ENCODE peak calls at places on chromosomes 3 and 15, in five cellular contexts. P is uterus; B is omental fat pad; I is CD4-positive, alpha-beta T cell; L is GM23338. V is an unnamed sample.

GRCh38 chr15:39720721-39721611 is 61.7 kb downstream of the FSIP1 start:
- DNase-seq in P (no peak), B (no peak), I (no peak), L (no peak), V (no peak)

GRCh38 chr15:25763206-25763880 is 99.8 kb downstream of the ATP10A start:
- DNase-seq in P (no peak), B (no peak), I (no peak), L (no peak), V (no peak)

GRCh38 chr3:89098173-89098572 is 9.2 kb upstream of the EPHA3 start:
- DNase-seq in P (no peak), B (no peak), I (no peak), L (no peak), V (no peak)

GRCh38 chr3:9422712-9423424 is 25.5 kb downstream of the SETD5 start:
- DNase-seq in P (peak), B (peak), I (no peak), L (peak), V (peak)

GRCh38 chr3:13821156-13821555 is 58.7 kb downstream of the WNT7A start:
- DNase-seq in P (no peak), B (no peak), I (no peak), L (no peak), V (no peak)

GRCh38 chr3:127013196-127013595 is 30.3 kb downstream of the PLXNA1 start:
- DNase-seq in P (no peak), B (no peak), I (no peak), L (no peak), V (no peak)

GRCh38 chr3:56781762-56782161 is 20.0 kb downstream of the ARHGEF3 start:
- DNase-seq in P (no peak), B (no peak), I (no peak), L (no peak), V (no peak)

GRCh38 chr15:64452988-64453688 is 7.2 kb upstream of the ZNF609 start:
- DNase-seq in P (peak), B (no peak), I (no peak), L (no peak), V (no peak)

GRCh38 chr3:149390316-149390715 is 12.9 kb upstream of the TM4SF1 start:
- DNase-seq in P (no peak), B (no peak), I (no peak), L (no peak), V (no peak)

GRCh38 chr3:132268956-132269355 is 48.3 kb upstream of the ACP3 start:
- DNase-seq in P (no peak), B (no peak), I (no peak), L (peak), V (no peak)

GRCh38 chr3:38558864-38559263 is 62.7 kb downstream of the EXOG start:
- DNase-seq in P (no peak), B (no peak), I (no peak), L (no peak), V (peak)
- TF ChIP-seq CTCF in P (no peak), B (no peak), I (no peak), L (no peak), V (no peak)

DNA sequence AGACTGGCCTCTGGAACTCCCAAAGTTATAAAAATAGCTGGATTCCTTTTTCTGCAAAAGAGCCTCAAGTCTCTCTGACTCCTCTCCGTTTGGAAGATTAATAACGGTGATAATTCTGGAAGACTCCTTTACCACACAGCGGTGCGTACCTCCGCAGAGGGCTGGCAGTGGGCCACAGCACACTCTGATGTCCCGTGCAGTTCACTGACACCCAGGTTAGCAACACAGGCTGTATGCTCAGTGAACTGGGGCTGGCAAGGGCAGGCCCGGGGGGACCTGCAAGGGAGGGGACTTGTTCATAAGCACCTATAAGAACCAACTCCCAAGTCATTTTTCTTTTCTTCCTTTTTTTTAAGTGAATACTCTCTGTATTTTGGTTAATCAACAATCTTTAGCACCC is 120.3 kb upstream of the TJP1 start:
- DNase-seq in P (no peak), B (no peak), I (no peak), L (no peak), V (no peak)
- TF ChIP-seq CTCF in P (no peak), B (no peak), I (no peak), L (no peak), V (no peak)

DNA sequence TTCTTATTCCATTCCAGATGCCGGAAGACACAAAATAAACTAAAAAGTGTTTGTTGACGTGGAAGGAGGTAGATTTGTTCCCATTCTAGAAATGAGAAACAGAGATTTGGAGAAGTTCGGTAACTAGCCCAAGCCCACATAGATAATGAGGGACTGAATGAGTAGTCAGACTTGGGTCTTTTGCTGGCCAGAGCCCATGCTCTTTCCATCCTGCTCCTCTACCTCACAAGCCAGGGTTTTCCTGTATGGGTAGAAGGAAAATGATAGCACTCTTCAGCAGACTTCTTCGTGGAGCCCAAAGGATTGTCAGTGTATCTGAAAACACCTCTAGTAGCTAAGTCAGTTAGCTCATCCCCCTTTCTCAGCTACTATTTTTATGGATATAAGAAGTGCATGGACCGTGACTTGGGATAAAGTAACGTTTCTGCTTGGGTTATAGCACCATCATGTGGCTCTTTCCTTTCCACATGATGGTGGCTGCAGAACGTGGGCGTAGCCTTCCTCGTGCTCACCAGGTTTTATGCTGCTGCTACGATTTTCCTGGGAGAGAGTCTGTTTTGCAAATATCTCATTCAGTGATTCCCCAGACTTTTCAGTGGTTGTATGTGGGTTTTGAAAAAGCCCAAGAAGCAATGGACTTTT is 84.6 kb downstream of the DGKG start:
- DNase-seq in P (no peak), B (no peak), I (no peak), L (peak), V (no peak)
- TF ChIP-seq CTCF in P (peak), B (no peak), I (no peak), L (peak), V (no peak)

GRCh38 chr3:120180731-120181412 is 86.6 kb upstream of the GSK3B start:
- DNase-seq in P (no peak), B (no peak), I (no peak), L (no peak), V (no peak)

GRCh38 chr3:120177151-120177550 is 82.9 kb upstream of the GSK3B start:
- DNase-seq in P (peak), B (no peak), I (no peak), L (peak), V (no peak)

GRCh38 chr3:120177907-120178306 is 83.7 kb upstream of the GSK3B start:
- DNase-seq in P (no peak), B (no peak), I (no peak), L (peak), V (no peak)

GRCh38 chr3:120182613-120183524 is 88.6 kb upstream of the GSK3B start:
- DNase-seq in P (no peak), B (no peak), I (no peak), L (peak), V (no peak)

GRCh38 chr3:120181632-120182031 is 87.4 kb upstream of the GSK3B start:
- DNase-seq in P (no peak), B (no peak), I (no peak), L (no peak), V (no peak)
- TF ChIP-seq CTCF in P (no peak), B (no peak), I (no peak), L (peak), V (no peak)

DNA sequence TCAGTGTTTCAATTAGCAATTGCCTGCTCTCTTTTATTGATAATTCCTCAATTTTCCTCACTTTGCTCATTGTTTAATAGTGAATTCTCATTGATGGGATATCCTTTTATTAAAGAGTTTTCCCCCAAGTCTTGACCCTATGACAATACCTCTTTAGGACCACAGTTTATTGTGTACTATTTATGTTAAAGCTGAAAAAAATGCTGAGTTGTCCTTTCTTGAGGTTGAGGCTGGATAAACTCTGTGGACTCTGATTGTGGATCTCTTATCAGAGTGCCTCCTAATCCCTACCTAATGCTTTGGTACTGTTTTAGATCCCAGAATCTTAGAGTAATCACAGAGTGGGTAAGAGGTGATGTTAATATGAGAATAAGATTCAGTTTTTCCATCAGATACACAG is 416.3 kb upstream of the GBE1 start:
- DNase-seq in P (no peak), B (no peak), I (no peak), L (no peak), V (no peak)
- TF ChIP-seq CTCF in P (no peak), B (no peak), I (no peak), L (no peak), V (no peak)

DNA sequence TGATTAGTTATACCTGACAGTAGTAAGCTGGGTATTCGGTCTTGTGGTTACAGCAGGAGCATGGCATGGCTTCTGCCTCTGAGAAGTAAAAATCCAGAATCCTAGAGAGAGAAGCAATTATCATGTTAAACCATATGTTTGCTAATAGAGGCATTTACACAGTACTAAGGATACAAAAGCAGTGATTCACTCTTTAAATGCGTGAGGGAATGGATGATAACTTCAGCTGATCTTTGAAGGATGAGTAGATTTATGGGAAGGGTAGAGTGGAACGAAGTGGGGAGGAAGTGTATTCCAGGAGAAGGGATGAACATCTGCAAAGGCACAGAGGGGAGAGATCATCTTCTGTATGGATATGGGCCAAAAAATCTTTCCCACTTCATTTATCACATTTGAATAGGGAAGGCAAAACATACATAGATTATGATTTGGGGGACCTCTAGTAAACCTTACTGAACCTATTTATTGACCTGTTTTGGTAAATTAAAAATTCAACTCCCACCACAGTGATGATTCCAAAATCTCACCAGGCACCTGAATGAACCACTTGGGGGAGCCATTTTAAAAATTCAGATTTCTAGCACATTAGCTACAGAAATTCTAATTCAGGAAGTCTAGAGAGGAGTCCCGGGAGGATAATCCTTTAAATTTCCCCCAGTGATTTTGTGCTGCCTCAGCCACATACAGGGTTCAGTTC is 35.1 kb downstream of the IGSF10 start:
- DNase-seq in P (no peak), B (no peak), I (no peak), L (peak), V (no peak)
- TF ChIP-seq CTCF in P (no peak), B (no peak), I (no peak), L (peak), V (peak)

DNA sequence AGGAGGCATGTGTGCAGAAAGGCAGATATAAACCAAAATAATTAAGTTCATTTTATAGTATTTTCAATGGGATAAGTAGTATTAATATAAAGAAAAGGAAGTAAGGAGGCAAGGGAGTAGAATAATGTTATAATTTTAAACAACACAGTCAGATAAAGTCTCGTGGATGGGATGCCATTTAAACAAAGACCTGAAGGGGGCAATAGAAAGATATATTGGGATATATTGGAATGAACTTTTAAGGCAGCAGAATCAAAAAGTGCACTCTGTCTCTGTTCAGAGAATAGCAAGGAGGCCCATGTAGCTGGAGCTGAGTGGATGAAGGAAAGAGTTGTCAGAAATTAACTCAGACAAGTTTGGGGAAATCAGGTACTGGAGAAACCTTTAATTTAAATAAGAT is 158.7 kb downstream of the CGGBP1 start:
- DNase-seq in P (no peak), B (no peak), I (no peak), L (peak), V (no peak)
- TF ChIP-seq CTCF in P (no peak), B (no peak), I (no peak), L (peak), V (no peak)

GRCh38 chr15:78979456-78980320 is 34.8 kb upstream of the CTSH start:
- DNase-seq in P (peak), B (peak), I (no peak), L (peak), V (no peak)
- TF ChIP-seq CTCF in P (peak), B (no peak), I (no peak), L (peak), V (peak)

V was measured in CD14-positive monocyte.